ENCODE peak calls at places on chromosomes 13 and 19, in four cellular contexts. N is fibroblast of mammary gland, S is AG04450, K is neural progenitor cell. Z is an unnamed sample.

GRCh38 chr13:97255515-97255999 is 33.4 kb downstream of the MBNL2 start:
- DNase-seq in N (no peak), S (no peak), K (no peak), Z (no peak)

GRCh38 chr13:19605161-19605955 is 28.1 kb upstream of the MPHOSPH8 start:
- DNase-seq in N (no peak), S (no peak), K (no peak), Z (no peak)

GRCh38 chr13:42215578-42216421 is 56.2 kb upstream of the AKAP11 start:
- DNase-seq in N (peak), S (peak), K (peak), Z (no peak)

GRCh38 chr13:97125051-97125809 is 96.9 kb upstream of the MBNL2 start:
- DNase-seq in N (peak), S (no peak), K (peak), Z (no peak)

GRCh38 chr13:113933901-113934300 is 40.0 kb downstream of the C13orf46 start:
- DNase-seq in N (no peak), S (no peak), K (no peak), Z (no peak)

GRCh38 chr13:75299913-75300862 is 181.8 kb downstream of the TBC1D4 start:
- DNase-seq in N (peak), S (no peak), K (no peak), Z (no peak)

GRCh38 chr13:32330438-32330837 is 15.1 kb downstream of the BRCA2 start:
- DNase-seq in N (peak), S (no peak), K (no peak), Z (peak)

GRCh38 chr13:98509271-98510155 is 67.4 kb downstream of the STK24 start:
- DNase-seq in N (peak), S (peak), K (no peak), Z (peak)

GRCh38 chr13:30103161-30103858 is 204.0 kb downstream of the KATNAL1 start:
- DNase-seq in N (no peak), S (no peak), K (no peak), Z (no peak)

GRCh38 chr13:40389081-40389641 is 277.3 kb downstream of the FOXO1 start:
- DNase-seq in N (no peak), S (no peak), K (no peak), Z (no peak)

GRCh38 chr13:108214511-108215383 is 589 bp downstream of the LIG4 start:
- DNase-seq in N (no peak), S (no peak), K (peak), Z (no peak)

GRCh38 chr13:28746289-28746612 is 27.5 kb upstream of the SLC46A3 start:
- DNase-seq in N (no peak), S (no peak), K (no peak), Z (no peak)

GRCh38 chr13:29573190-29573589 is 22.3 kb downstream of the SLC7A1 start:
- DNase-seq in N (peak), S (no peak), K (no peak), Z (no peak)

GRCh38 chr19:19956431-19957075 is 55.8 kb downstream of the ZNF93 start:
- DNase-seq in N (no peak), S (no peak), K (peak), Z (no peak)

GRCh38 chr13:38283346-38283745 is 66.3 kb upstream of the UFM1 start:
- DNase-seq in N (no peak), S (no peak), K (no peak), Z (no peak)

GRCh38 chr13:72146816-72147215 is 279.8 kb upstream of the DACH1 start:
- DNase-seq in N (no peak), S (no peak), K (no peak), Z (no peak)

GRCh38 chr19:35133826-35134225 is 1.0 kb downstream of the LGI4 start:
- DNase-seq in N (no peak), S (no peak), K (no peak), Z (no peak)

GRCh38 chr13:110478405-110479214 is 82.9 kb downstream of the RAB20 start:
- DNase-seq in N (no peak), S (no peak), K (no peak), Z (no peak)

GRCh38 chr13:28002886-28003698 is 14.6 kb upstream of the URAD start:
- DNase-seq in N (no peak), S (no peak), K (no peak), Z (no peak)

GRCh38 chr13:24076124-24076523 is 84.4 kb upstream of the SPATA13 start:
- DNase-seq in N (no peak), S (no peak), K (no peak), Z (no peak)

GRCh38 chr19:53308339-53308811 is 25.2 kb upstream of the ZNF845 start:
- DNase-seq in N (peak), S (no peak), K (peak), Z (no peak)

GRCh38 chr13:42232671-42233070 is 39.3 kb upstream of the AKAP11 start:
- DNase-seq in N (no peak), S (no peak), K (no peak), Z (no peak)

GRCh38 chr19:12837225-12837624 is 1.1 kb upstream of the MAST1 start:
- DNase-seq in N (no peak), S (no peak), K (no peak), Z (no peak)

GRCh38 chr19:33683881-33684549 is 62.3 kb downstream of the CHST8 start:
- DNase-seq in N (peak), S (peak), K (peak), Z (no peak)

GRCh38 chr19:47778954-47779351 is 450 bp downstream of the SELENOW start:
- DNase-seq in N (peak), S (no peak), K (peak), Z (no peak)

GRCh38 chr13:50392977-50393376 is 377.7 kb downstream of the KCNRG start:
- DNase-seq in N (no peak), S (no peak), K (no peak), Z (no peak)

GRCh38 chr13:69676286-69676685 is 431.3 kb upstream of the ATXN8OS start:
- DNase-seq in N (no peak), S (no peak), K (peak), Z (no peak)

GRCh38 chr19:55212447-55212846 is 3.1 kb upstream of the PTPRH start:
- DNase-seq in N (no peak), S (no peak), K (no peak), Z (no peak)

GRCh38 chr13:38376551-38376950 is 26.9 kb downstream of the UFM1 start:
- DNase-seq in N (no peak), S (no peak), K (no peak), Z (no peak)

GRCh38 chr13:28859069-28859468 is 38.9 kb downstream of the MTUS2 start:
- DNase-seq in N (no peak), S (no peak), K (no peak), Z (no peak)

GRCh38 chr13:110136660-110137585 is 170.0 kb downstream of the COL4A1 start:
- DNase-seq in N (no peak), S (no peak), K (peak), Z (no peak)

GRCh38 chr19:44582581-44583265 is 30.6 kb upstream of the IGSF23 start:
- DNase-seq in N (peak), S (no peak), K (peak), Z (no peak)

GRCh38 chr19:6459356-6460098 is at the start of gene SLC25A23:
- DNase-seq in N (peak), S (peak), K (peak), Z (peak)

GRCh38 chr19:35715981-35716734 is 1.6 kb upstream of the KMT2B start:
- DNase-seq in N (no peak), S (no peak), K (peak), Z (no peak)

GRCh38 chr19:18074192-18074591 is 12.5 kb downstream of the IL12RB1 start:
- DNase-seq in N (no peak), S (no peak), K (no peak), Z (no peak)

GRCh38 chr13:35675651-35676050 is 199.2 kb upstream of the MAB21L1 start:
- DNase-seq in N (no peak), S (no peak), K (no peak), Z (no peak)

GRCh38 chr19:4694211-4694987 is 24.3 kb upstream of the MYDGF start:
- DNase-seq in N (peak), S (peak), K (no peak), Z (peak)

GRCh38 chr13:28613562-28613961 is 45.4 kb upstream of the POMP start:
- DNase-seq in N (no peak), S (no peak), K (no peak), Z (no peak)

GRCh38 chr13:114101831-114102520 is 30.4 kb downstream of the RASA3 start:
- DNase-seq in N (no peak), S (no peak), K (no peak), Z (no peak)

GRCh38 chr13:81636120-81636519 is 1295.2 kb upstream of the SPRY2 start:
- DNase-seq in N (no peak), S (no peak), K (no peak), Z (no peak)

DNA sequence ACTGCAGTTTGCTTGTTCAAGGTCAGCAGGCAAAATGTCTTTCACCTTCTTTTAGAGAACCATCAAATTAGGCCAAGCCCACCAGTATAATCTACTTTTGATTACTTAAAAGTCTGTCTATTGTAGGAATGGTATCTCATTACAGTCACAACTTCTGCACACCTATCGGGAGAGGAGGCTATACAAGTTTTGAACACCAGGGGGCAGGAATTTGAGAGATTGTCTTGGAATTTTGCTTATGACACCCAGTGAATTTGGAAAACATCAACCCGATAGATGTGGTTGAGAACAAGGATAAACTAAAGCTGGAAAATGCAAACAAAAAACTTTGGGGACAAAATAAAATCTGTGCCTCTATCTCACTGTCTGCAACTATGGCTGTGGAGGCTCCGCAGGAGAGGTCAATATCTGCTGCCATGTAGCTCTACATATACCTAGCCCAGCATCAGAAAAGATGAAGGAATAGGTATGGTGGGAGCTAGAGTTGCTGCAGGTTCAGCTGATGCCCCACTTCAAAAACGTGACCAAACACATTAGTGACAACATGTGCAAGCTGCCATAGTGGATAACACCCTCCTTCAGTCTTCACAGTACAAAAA is 1299.2 kb upstream of the SPRY2 start:
- DNase-seq in N (no peak), S (no peak), K (peak), Z (no peak)
- TF ChIP-seq CTCF in N (peak), S (no peak), K (peak), Z (no peak)

DNA sequence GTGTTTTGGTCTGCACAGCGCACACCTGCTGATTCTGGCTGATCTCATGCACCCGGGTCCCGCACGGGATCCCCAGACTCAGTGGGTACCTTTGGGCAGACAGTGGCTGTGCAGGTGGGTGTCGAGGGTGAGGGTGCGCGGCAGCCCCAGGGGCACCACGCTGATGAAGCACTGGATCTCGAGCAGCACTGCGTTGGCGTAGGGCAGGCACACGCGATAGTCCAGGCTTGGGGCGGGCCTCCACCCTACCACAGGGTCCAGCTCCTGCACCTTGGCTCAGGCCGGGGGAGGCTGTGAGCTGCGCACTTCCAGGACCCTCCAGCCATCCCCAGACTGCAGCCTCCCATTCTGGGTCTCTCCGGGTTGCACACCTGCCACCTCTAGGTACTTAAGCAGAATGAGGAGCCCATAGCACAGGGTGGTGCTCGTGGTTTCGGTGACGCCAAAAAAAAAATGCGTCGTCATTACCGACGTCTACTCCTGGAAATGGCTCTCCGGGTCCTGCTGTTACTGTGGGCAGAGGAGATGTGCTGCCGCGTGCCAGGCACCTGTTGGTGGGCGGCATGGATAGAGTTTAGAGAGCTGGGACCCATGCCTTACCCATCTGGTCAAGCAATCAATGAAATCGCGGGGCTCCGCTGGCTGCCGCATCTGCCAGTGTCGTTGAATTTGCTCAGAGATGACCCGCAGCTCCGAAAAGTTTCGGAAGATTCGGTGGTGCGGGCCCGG is 10.5 kb downstream of the EGLN2 start:
- DNase-seq in N (no peak), S (no peak), K (no peak), Z (no peak)
- H3K4me3 ChIP-seq in N (no peak), S (no peak), K (no peak), Z (no peak)

GRCh38 chr13:100977841-100978240 is 303.2 kb upstream of the TMTC4 start:
- DNase-seq in N (no peak), S (no peak), K (no peak), Z (no peak)

GRCh38 chr13:100980171-100980570 is 305.6 kb upstream of the TMTC4 start:
- DNase-seq in N (no peak), S (no peak), K (no peak), Z (no peak)

GRCh38 chr13:100976993-100977392 is 302.4 kb upstream of the TMTC4 start:
- DNase-seq in N (no peak), S (no peak), K (no peak), Z (no peak)
- TF ChIP-seq CTCF in N (no peak), S (no peak), K (no peak), Z (no peak)

DNA sequence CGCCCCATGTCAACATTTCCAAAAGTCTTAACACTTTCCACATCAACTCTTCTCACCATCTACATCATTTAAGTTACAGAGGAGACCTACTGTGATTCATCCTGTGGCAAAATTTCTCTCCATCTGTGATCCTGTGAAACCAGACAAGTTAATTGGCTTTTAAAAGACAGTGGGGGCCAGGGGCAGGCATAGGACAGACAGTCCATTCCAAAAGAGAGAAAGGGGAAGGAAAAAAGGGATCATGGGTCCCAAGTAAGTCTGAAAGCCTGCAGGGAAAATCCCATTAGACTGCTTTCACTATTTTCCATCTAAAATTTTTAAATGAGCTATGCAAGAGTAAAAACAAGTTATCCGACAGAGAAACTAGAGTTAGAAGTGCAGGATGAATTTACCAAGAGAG is 121.0 kb downstream of the MRPL57 start:
- DNase-seq in N (peak), S (no peak), K (peak), Z (no peak)
- H3K4me3 ChIP-seq in N (peak), S (peak), K (peak), Z (peak)

GRCh38 chr13:26629260-26629659 is 71.8 kb downstream of the WASF3 start:
- DNase-seq in N (peak), S (no peak), K (no peak), Z (no peak)
- TF ChIP-seq CTCF in N (peak), S (peak), K (peak), Z (peak)

GRCh38 chr19:2477141-2477710 is 1.3 kb downstream of the GADD45B start:
- DNase-seq in N (no peak), S (no peak), K (peak), Z (no peak)
- H3K4me3 ChIP-seq in N (peak), S (peak), K (peak), Z (peak)

GRCh38 chr19:2268861-2269243 is 12.6 kb upstream of the JSRP1 start:
- DNase-seq in N (no peak), S (no peak), K (no peak), Z (no peak)

GRCh38 chr19:2270157-2270571 is 11.8 kb downstream of the PEAK3 start:
- DNase-seq in N (no peak), S (no peak), K (peak), Z (no peak)

GRCh38 chr19:2270572-2271515 is 11.1 kb downstream of the PEAK3 start:
- DNase-seq in N (peak), S (peak), K (peak), Z (no peak)

GRCh38 chr19:2268480-2268830 is 12.2 kb upstream of the JSRP1 start:
- DNase-seq in N (no peak), S (no peak), K (no peak), Z (no peak)

DNA sequence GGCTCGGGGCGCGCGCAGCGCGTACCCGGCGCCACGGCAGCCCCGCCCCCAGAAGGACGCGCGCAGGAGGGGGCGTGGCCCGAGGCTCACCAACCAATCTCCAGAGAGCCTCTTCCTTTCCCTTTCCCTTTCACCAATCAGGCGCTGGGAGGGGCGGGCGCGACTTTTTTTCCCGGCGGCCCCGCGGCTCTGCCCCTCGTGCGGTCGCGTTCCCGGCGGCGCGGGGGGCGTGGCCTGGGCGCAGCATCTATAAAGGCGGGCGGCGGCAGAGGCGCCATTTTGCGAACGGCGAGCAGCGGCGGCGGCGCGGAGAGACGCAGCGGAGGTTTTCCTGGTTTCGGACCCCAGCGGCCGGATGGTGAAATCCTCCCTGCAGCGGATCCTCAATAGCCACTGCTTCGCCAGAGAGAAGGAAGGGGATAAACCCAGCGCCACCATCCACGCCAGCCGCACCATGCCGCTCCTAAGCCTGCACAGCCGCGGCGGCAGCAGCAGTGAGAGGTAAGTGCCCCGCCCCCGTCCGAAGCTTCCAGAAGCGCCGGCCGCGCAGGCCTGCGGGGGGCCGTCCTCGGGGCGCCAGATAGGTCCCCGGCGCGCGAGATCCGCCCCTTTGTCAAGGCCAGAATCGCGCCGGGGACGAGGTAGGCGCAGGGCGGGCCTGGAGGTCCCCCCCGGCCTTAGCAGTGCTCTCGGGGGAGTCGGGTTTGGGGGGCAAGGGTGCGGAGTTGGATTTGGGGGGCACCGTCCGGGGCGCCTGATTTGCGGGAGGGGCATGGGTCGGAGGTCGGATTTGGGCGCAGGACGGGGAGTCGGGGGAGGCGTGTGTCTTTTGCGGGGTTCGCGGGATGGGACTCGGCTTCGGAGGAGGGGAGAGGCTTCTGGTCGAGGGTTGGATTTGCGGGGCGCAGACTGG is 12.5 kb downstream of the PEAK3 start:
- DNase-seq in N (peak), S (peak), K (peak), Z (peak)
- TF ChIP-seq CTCF in N (no peak), S (peak), K (no peak), Z (no peak)

GRCh38 chr19:41604831-41605230 is 22.0 kb downstream of the CEACAM4 start:
- DNase-seq in N (no peak), S (no peak), K (no peak), Z (no peak)

GRCh38 chr19:41606215-41606837 is 20.5 kb downstream of the CEACAM4 start:
- DNase-seq in N (no peak), S (no peak), K (no peak), Z (no peak)

GRCh38 chr19:41601771-41602170 is 25.1 kb downstream of the CEACAM4 start:
- DNase-seq in N (no peak), S (no peak), K (no peak), Z (no peak)

GRCh38 chr19:41612483-41612882 is 14.4 kb downstream of the CEACAM4 start:
- DNase-seq in N (no peak), S (no peak), K (no peak), Z (no peak)

GRCh38 chr19:41607668-41608067 is 19.2 kb downstream of the CEACAM4 start:
- DNase-seq in N (no peak), S (no peak), K (no peak), Z (no peak)
- H3K4me3 ChIP-seq in N (no peak), S (no peak), K (no peak), Z (no peak)